ENCODE peak calls at places on chromosomes 13 and 19, in five cellular contexts. L is GM12878, X is HepG2, V is A549, R is K562. U is an unnamed sample.

GRCh38 chr13:53028637-53029121 is at the start of gene OLFM4:
- ATAC-seq in R (no peak), L (no peak), X (no peak), V (no peak), U (no peak)

GRCh38 chr13:112653821-112654220 is 36.0 kb upstream of the ATP11A start:
- ATAC-seq in R (no peak), V (no peak), L (no peak), X (no peak), U (no peak)

GRCh38 chr13:46404732-46405097 is 17.7 kb upstream of the RUBCNL start:
- ATAC-seq in R (no peak), L (no peak), X (no peak), V (no peak), U (no peak)

GRCh38 chr13:90868321-90868920 is 479.1 kb upstream of the MIR17HG start:
- ATAC-seq in R (peak), L (peak), V (no peak), X (no peak), U (no peak)

GRCh38 chr13:65783383-65783782 is 1446.8 kb downstream of the PCDH9 start:
- ATAC-seq in R (no peak), L (no peak), X (no peak), V (no peak), U (no peak)

GRCh38 chr13:80059789-80060188 is 281.1 kb downstream of the SPRY2 start:
- ATAC-seq in X (no peak), V (no peak), R (no peak), L (no peak), U (no peak)

GRCh38 chr13:29704648-29705047 is 109.2 kb upstream of the SLC7A1 start:
- ATAC-seq in R (no peak), X (peak), L (no peak), V (no peak), U (no peak)

GRCh38 chr13:48511621-48512232 is 21.2 kb downstream of the RCBTB2 start:
- ATAC-seq in V (no peak), R (no peak), X (no peak), L (no peak), U (no peak)

GRCh38 chr13:44243198-44243852 is 130.3 kb upstream of the SERP2 start:
- ATAC-seq in L (peak), X (peak), V (peak), R (peak), U (peak)

GRCh38 chr13:49865174-49865573 is 71.0 kb downstream of the SPRYD7 start:
- ATAC-seq in L (no peak), R (no peak), X (no peak), V (no peak), U (no peak)

GRCh38 chr13:49855930-49856329 is 63.4 kb upstream of the KPNA3 start:
- ATAC-seq in L (no peak), V (no peak), R (no peak), X (no peak), U (no peak)

GRCh38 chr13:49858183-49858856 is 65.8 kb upstream of the KPNA3 start:
- ATAC-seq in X (peak), V (peak), L (no peak), R (no peak), U (peak)

DNA sequence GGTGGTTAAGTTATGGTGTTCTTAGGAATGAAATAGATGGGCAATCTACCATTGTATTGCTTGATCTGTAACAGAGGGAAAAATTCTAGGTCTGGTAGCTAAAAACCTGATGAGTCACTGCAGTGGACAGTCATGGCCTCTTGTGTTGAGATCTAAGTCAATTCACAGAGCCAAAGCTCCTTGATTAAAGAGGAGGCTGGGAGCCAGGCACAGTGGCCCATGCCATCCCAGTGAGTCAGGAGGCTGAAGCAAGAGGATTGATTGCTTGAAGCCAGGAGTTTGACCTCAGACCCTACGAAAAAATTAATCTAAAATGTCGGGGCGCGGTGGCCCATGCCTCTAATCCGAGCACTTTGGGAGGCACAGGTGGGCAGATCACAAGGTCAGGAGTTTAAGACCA is 67.1 kb upstream of the KPNA3 start:
- ATAC-seq in V (peak), X (peak), L (no peak), R (no peak), U (peak)
- H3K4me3 ChIP-seq in V (no peak), X (no peak), L (no peak), R (no peak), U (no peak)

GRCh38 chr13:49998714-49999624 is 2.1 kb downstream of the TRIM13 start:
- ATAC-seq in V (no peak), R (no peak), L (no peak), X (no peak), U (no peak)

GRCh38 chr13:49996166-49996915 is 501 bp upstream of the TRIM13 start:
- ATAC-seq in R (peak), L (peak), X (peak), V (peak), U (peak)

GRCh38 chr13:49995535-49996165 is 1.2 kb upstream of the TRIM13 start:
- ATAC-seq in V (no peak), X (no peak), R (no peak), L (peak), U (no peak)

GRCh38 chr13:49997935-49998334 is 1.1 kb downstream of the TRIM13 start:
- ATAC-seq in X (no peak), L (no peak), R (no peak), V (no peak), U (no peak)

GRCh38 chr13:49996951-49997895 is at the start of gene TRIM13:
- ATAC-seq in V (peak), L (peak), R (peak), X (peak), U (peak)
- TF ChIP-seq EP300 in V (no peak), L (no peak), R (no peak), X (no peak), U (no peak)

GRCh38 chr19:8149261-8150094 is at the start of gene FBN3:
- ATAC-seq in R (no peak), L (no peak), V (no peak), X (no peak), U (no peak)

GRCh38 chr19:8148088-8148409 is 1.3 kb downstream of the FBN3 start:
- ATAC-seq in L (no peak), V (no peak), R (no peak), X (no peak), U (no peak)

GRCh38 chr19:8146877-8147575 is 2.4 kb downstream of the FBN3 start:
- ATAC-seq in R (no peak), X (no peak), V (no peak), L (no peak), U (no peak)

GRCh38 chr19:8147579-8147978 is 1.8 kb downstream of the FBN3 start:
- ATAC-seq in L (no peak), R (no peak), X (no peak), V (no peak), U (no peak)

GRCh38 chr19:8148410-8149231 is 771 bp downstream of the FBN3 start:
- ATAC-seq in V (peak), R (peak), X (peak), L (no peak), U (no peak)
- H3K4me3 ChIP-seq in V (peak), R (no peak), X (peak), L (no peak), U (no peak)

GRCh38 chr19:33406521-33407139 is 33.1 kb downstream of the CEBPG start:
- ATAC-seq in R (peak), L (peak), X (peak), V (peak), U (peak)
- TF ChIP-seq EP300 in R (no peak), L (no peak), X (peak), V (no peak), U (no peak)

GRCh38 chr19:44447864-44448674 is at the start of gene ZNF229:
- ATAC-seq in X (no peak), R (peak), V (peak), L (peak), U (peak)
- H3K4me3 ChIP-seq in X (no peak), R (peak), V (peak), L (no peak), U (peak)

DNA sequence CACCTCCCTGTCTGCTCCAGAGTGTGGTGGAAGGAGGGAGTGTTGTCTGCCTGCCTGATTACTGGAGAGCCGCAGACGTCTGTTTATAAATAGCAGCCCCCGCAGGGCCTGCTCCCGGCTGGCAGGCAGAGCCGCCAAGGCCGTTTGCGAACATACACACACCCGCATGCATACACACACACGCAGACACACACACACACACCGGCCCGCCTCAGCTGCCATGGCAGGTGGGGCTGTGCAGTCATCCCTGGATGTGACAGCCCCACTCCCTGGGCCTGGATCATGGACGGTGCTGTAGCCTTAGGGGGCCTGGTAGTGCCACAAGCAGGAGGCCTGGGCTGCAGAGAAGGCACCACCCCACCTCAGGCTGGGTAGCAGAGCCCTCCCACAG is 20.4 kb downstream of the EVI5L start:
- ATAC-seq in L (no peak), R (no peak), X (no peak), V (no peak), U (no peak)
- TF ChIP-seq EP300 in L (no peak), R (no peak), X (no peak), V (no peak), U (no peak)

U was measured in gastroesophageal sphincter.